ENCODE peak calls at places on chromosome 1, in ten cellular contexts. X is Ammon's horn; A is A549; H is nephron progenitor cell; L is stimulated activated CD8-positive, alpha-beta memory T cell treated with anti-CD3 and anti-CD28 coated beads, Interleukin-7, amount 100 ng/mL, for 1 hour; M is DMS153; S is NCI-H1436; W is HTR-8/SVneo; Z is NCI-H1930; O is EH. C is an unnamed sample.

GRCh38 chr1:184296466-184297243 is 90.2 kb upstream of the C1orf21 start:
- DNase-seq in O (peak), A (no peak), W (no peak), S (no peak), L (no peak), X (peak), H (no peak), M (no peak), Z (no peak), C (no peak)

GRCh38 chr1:52925571-52926005 is 1.5 kb upstream of the SCP2 start:
- DNase-seq in X (no peak), L (no peak), W (no peak), M (no peak), Z (no peak), S (no peak), A (no peak), O (no peak), H (no peak), C (no peak)

GRCh38 chr1:114153051-114153620 is 533 bp downstream of the SYT6 start:
- DNase-seq in H (no peak), S (no peak), W (no peak), L (no peak), M (no peak), Z (peak), X (no peak), O (no peak), A (peak), C (no peak)

GRCh38 chr1:231699769-231700168 is 73.2 kb downstream of the DISC1 start:
- DNase-seq in H (no peak), M (no peak), A (no peak), X (no peak), W (no peak), Z (no peak), O (peak), S (no peak), L (no peak), C (no peak)

GRCh38 chr1:163074716-163075284 is 5.6 kb downstream of the RGS4 start:
- DNase-seq in O (no peak), S (no peak), Z (no peak), X (no peak), W (no peak), H (no peak), M (no peak), A (no peak), L (no peak), C (no peak)

GRCh38 chr1:221605569-221605968 is 136.3 kb downstream of the DUSP10 start:
- DNase-seq in A (no peak), Z (no peak), W (no peak), L (no peak), X (no peak), M (no peak), S (no peak), H (no peak), O (no peak), C (no peak)

GRCh38 chr1:39409055-39409816 is 82.2 kb upstream of the BMP8A start:
- DNase-seq in S (no peak), Z (no peak), X (peak), L (no peak), O (peak), M (peak), W (no peak), H (peak), A (no peak), C (peak)

GRCh38 chr1:219174672-219175564 is 1.2 kb downstream of the LYPLAL1 start:
- DNase-seq in S (no peak), W (peak), X (peak), O (peak), H (peak), L (no peak), M (no peak), Z (no peak), A (no peak), C (no peak)

GRCh38 chr1:226571901-226572300 is 23.3 kb downstream of the STUM start:
- DNase-seq in M (peak), S (no peak), Z (no peak), A (no peak), L (no peak), H (no peak), X (no peak), O (no peak), W (no peak), C (no peak)

GRCh38 chr1:159090566-159091546 is 14.3 kb upstream of the AIM2 start:
- DNase-seq in L (no peak), M (no peak), O (peak), S (no peak), Z (no peak), X (no peak), H (no peak), W (no peak), A (no peak), C (no peak)

GRCh38 chr1:182206628-182207239 is 145.2 kb upstream of the ZNF648 start:
- DNase-seq in A (no peak), L (no peak), M (no peak), X (peak), H (no peak), W (no peak), Z (no peak), S (no peak), O (peak), C (no peak)

GRCh38 chr1:167518331-167518700 is at the start of gene CD247:
- DNase-seq in A (no peak), O (no peak), M (no peak), L (peak), S (no peak), H (no peak), Z (no peak), X (no peak), W (no peak), C (no peak)

GRCh38 chr1:5975133-5975880 is 16.9 kb downstream of the NPHP4 start:
- DNase-seq in Z (peak), H (peak), A (no peak), S (peak), L (no peak), O (peak), W (peak), M (no peak), X (peak), C (peak)

GRCh38 chr1:234136073-234136472 is 231.6 kb downstream of the SLC35F3 start:
- DNase-seq in S (no peak), Z (no peak), L (no peak), H (no peak), M (no peak), A (no peak), W (no peak), O (no peak), X (no peak), C (no peak)